ENCODE peak calls at places on chromosomes 16 and 17, in ten cellular contexts. Z, E, P, D, W, B, X, S, O and F are unnamed samples.
A peak's percentile ranks its signal among the peaks of the same experiment; 100 is the strongest.

GRCh38 chr17:21201302-21201602 is 12.7 kb downstream of the TMEM11 start:
- DNase-seq in Z (no peak), E (no peak), P (no peak), D (no peak), W (no peak), B (peak; percentile 85), X (no peak), S (no peak), O (no peak), F (no peak)

GRCh38 chr17:82787081-82787848 is 35.4 kb downstream of the TBCD start:
- DNase-seq in Z (no peak), E (no peak), P (no peak), D (no peak), W (peak; percentile 76), B (no peak), X (no peak), S (no peak), O (no peak), F (no peak)

GRCh38 chr16:85126383-85126730 is 14.1 kb upstream of the CIBAR2 start:
- DNase-seq in Z (no peak), E (no peak), P (no peak), D (no peak), W (no peak), B (no peak), X (no peak), S (peak; percentile 38), O (no peak), F (no peak)

GRCh38 chr16:80900593-80900954 is 96.2 kb upstream of the CDYL2 start:
- DNase-seq in Z (no peak), E (no peak), P (no peak), D (no peak), W (no peak), B (no peak), X (no peak), S (no peak), O (no peak), F (no peak)

GRCh38 chr16:24178496-24178895 is 77.6 kb upstream of the CACNG3 start:
- DNase-seq in Z (no peak), E (peak; percentile 66), P (no peak), D (no peak), W (no peak), B (no peak), X (no peak), S (no peak), O (no peak), F (no peak)

GRCh38 chr16:7374614-7375174 is 42.0 kb downstream of the RBFOX1 start:
- DNase-seq in Z (no peak), E (no peak), P (no peak), D (no peak), W (no peak), B (no peak), X (no peak), S (no peak), O (no peak), F (no peak)

GRCh38 chr16:3998793-3999478 is 117.3 kb downstream of the ADCY9 start:
- DNase-seq in Z (no peak), E (no peak), P (no peak), D (no peak), W (no peak), B (peak; percentile 39), X (peak; percentile 51), S (peak; percentile 68), O (no peak), F (no peak)

GRCh38 chr17:52149626-52150025 is 8.9 kb downstream of the CA10 start:
- DNase-seq in Z (no peak), E (no peak), P (no peak), D (no peak), W (no peak), B (no peak), X (no peak), S (no peak), O (no peak), F (no peak)

GRCh38 chr17:13491916-13492315 is 109.8 kb downstream of the HS3ST3A1 start:
- DNase-seq in Z (no peak), E (no peak), P (no peak), D (no peak), W (no peak), B (no peak), X (no peak), S (peak; percentile 43), O (no peak), F (no peak)

GRCh38 chr17:58693208-58693607 is 806 bp downstream of the RAD51C start:
- DNase-seq in Z (no peak), E (no peak), P (no peak), D (no peak), W (no peak), B (no peak), X (no peak), S (no peak), O (no peak), F (no peak)

GRCh38 chr17:50843150-50843905 is 7.9 kb downstream of the WFIKKN2 start:
- DNase-seq in Z (no peak), E (no peak), P (peak; percentile 41), D (no peak), W (peak; percentile 62), B (no peak), X (no peak), S (no peak), O (no peak), F (no peak)

GRCh38 chr16:84511821-84512220 is 7.4 kb upstream of the MEAK7 start:
- DNase-seq in Z (no peak), E (no peak), P (peak; percentile 13), D (no peak), W (peak; percentile 64), B (no peak), X (no peak), S (no peak), O (no peak), F (no peak)

GRCh38 chr17:33667052-33667509 is 374.0 kb upstream of the ASIC2 start:
- DNase-seq in Z (no peak), E (no peak), P (no peak), D (no peak), W (no peak), B (no peak), X (peak; percentile 5), S (no peak), O (no peak), F (no peak)

GRCh38 chr17:64401244-64401860 is 10.7 kb upstream of the PECAM1 start:
- DNase-seq in Z (no peak), E (no peak), P (no peak), D (no peak), W (no peak), B (no peak), X (no peak), S (no peak), O (no peak), F (no peak)

GRCh38 chr17:58388302-58389190 is 28.8 kb downstream of the RNF43 start:
- DNase-seq in Z (no peak), E (peak; percentile 39), P (no peak), D (no peak), W (no peak), B (no peak), X (no peak), S (peak; percentile 48), O (no peak), F (no peak)

GRCh38 chr17:57294629-57295501 is 38.5 kb downstream of the MSI2 start:
- DNase-seq in Z (peak; percentile 59), E (peak; percentile 55), P (peak; percentile 62), D (peak; percentile 18), W (no peak), B (peak; percentile 23), X (peak; percentile 28), S (peak; percentile 59), O (no peak), F (no peak)

DNA sequence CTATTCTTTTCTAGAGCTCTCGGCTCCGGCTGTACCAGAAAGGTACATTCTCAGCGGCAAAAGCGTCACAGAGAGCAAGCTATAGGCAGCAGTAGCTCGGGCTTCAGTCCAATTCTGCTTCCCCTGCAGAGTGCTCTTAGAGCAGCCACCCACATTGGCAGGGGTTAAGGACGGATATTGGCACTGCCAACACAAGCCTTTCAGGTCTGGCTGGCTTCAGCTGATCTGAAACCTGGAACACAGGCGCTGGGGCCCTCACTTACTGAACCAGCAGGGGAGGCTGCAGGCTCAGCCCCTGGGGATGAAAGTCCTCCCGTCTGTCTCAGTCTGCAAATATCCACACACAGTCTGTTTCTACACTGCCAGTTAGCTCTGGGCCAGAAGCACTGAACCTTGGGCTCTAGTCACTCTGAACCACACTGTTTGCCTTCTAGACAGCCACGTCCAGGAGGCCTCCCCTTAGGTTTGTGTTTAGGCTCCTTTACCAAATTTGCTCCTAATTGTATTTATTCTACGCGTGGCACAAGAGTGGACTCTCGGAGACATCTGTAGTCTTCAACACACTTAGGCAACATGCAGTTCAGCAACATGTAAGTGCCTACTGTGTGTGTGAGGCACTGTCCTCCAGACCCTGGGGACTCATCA is 40.1 kb downstream of the HIC1 start:
- DNase-seq in Z (no peak), E (peak; percentile 53), P (no peak), D (no peak), W (peak; percentile 86), B (no peak), X (peak; percentile 31), S (peak; percentile 92), O (no peak), F (no peak)
- TF ChIP-seq CTCF in Z (no peak), E (peak; percentile 28), P (peak; percentile 24), D (no peak), W (peak; percentile 71), B (peak; percentile 60), X (no peak), S (peak; percentile 97), O (peak; percentile 92), F (no peak)

GRCh38 chr16:75293173-75293572 is 41.7 kb upstream of the BCAR1 start:
- DNase-seq in Z (no peak), E (no peak), P (no peak), D (no peak), W (no peak), B (no peak), X (no peak), S (no peak), O (no peak), F (no peak)
- TF ChIP-seq CTCF in Z (no peak), E (no peak), P (no peak), D (no peak), W (no peak), B (no peak), X (no peak), S (no peak), O (no peak), F (no peak)

DNA sequence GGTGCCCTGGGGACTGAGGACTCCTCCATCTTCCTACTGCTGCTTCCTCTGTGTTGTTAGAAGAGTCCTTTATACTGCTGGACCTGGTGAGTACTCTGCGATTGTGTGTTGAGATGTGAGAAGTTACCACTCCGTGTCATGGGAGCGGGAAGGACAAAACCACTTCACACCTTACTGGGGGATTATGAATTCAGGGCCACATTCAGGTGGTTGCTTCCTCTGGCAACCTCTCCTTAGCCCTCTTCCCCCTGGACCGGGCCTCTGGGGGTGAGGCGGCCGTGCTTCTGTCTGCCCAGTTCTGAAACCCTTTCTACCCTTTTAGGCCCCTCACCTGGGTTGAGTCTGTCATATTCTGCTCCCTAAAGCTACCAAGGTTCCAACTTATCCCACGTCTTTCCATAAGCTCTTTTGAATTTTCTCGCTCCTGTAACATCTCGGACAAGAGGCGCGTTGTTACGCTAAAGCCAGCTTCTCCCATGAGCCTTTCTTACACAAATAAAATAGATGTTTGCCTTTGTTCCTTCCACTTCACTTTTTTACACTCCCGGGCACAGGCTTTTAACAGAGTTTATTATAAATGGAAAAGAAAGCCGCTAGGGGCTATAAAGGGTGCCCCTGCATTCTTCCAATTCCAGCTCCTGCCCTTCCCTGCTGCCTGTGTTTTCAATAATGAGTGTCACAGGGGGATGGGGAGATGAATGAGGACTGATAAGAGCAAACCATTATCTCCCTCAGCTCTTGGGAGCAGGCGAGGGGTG is 20.7 kb upstream of the CDH13 start:
- DNase-seq in Z (no peak), E (peak; percentile 81), P (peak; percentile 75), D (no peak), W (no peak), B (no peak), X (no peak), S (no peak), O (no peak), F (no peak)
- TF ChIP-seq CTCF in Z (no peak), E (no peak), P (no peak), D (no peak), W (no peak), B (no peak), X (no peak), S (no peak), O (no peak), F (no peak)

GRCh38 chr17:3998436-3998835 is 34.2 kb upstream of the ATP2A3 start:
- DNase-seq in Z (no peak), E (no peak), P (no peak), D (no peak), W (no peak), B (no peak), X (no peak), S (no peak), O (no peak), F (no peak)
- TF ChIP-seq CTCF in Z (no peak), E (no peak), P (no peak), D (no peak), W (no peak), B (no peak), X (no peak), S (no peak), O (no peak), F (no peak)